ENCODE peak calls at places on chromosome 16, in eight cellular contexts. M, J, Y, L, H, F, A and S are unnamed samples.

GRCh38 chr16:54744998-54745397 is 185.7 kb upstream of the IRX5 start:
- DNase-seq in F (no peak), L (no peak), Y (no peak), H (no peak), M (no peak), J (no peak), A (no peak), S (no peak)

GRCh38 chr16:46612121-46612520 is 9.1 kb downstream of the SHCBP1 start:
- DNase-seq in Y (no peak), J (no peak), A (no peak), F (no peak), L (no peak), H (no peak), M (no peak), S (no peak)

GRCh38 chr16:11198817-11199216 is 57.2 kb downstream of the SOCS1 start:
- DNase-seq in J (no peak), F (no peak), H (no peak), A (no peak), Y (no peak), L (no peak), M (no peak), S (no peak)

GRCh38 chr16:84186685-84187437 is at the start of gene TAF1C:
- DNase-seq in F (peak; percentile 88), H (peak; percentile 93), M (peak; percentile 90), A (peak; percentile 88), Y (peak; percentile 91), J (peak; percentile 95), L (peak; percentile 94), S (peak; percentile 96)

GRCh38 chr16:47885489-47885888 is 270.3 kb downstream of the ABCC12 start:
- DNase-seq in J (no peak), L (no peak), Y (no peak), F (no peak), M (no peak), H (no peak), A (no peak), S (no peak)

GRCh38 chr16:583815-584591 is 5.9 kb upstream of the RAB40C start:
- DNase-seq in A (no peak), L (no peak), J (no peak), M (no peak), F (no peak), Y (no peak), H (peak; percentile 37), S (no peak)

GRCh38 chr16:3465911-3466584 is 22.6 kb downstream of the NAA60 start:
- DNase-seq in Y (no peak), J (no peak), H (no peak), L (no peak), F (no peak), M (no peak), A (no peak), S (no peak)

GRCh38 chr16:24279982-24280381 is 23.8 kb downstream of the CACNG3 start:
- DNase-seq in J (no peak), H (no peak), Y (no peak), M (no peak), F (no peak), L (no peak), A (no peak), S (no peak)

GRCh38 chr16:31033709-31034492 is 543 bp downstream of the STX4 start:
- DNase-seq in H (peak; percentile 74), Y (peak; percentile 87), F (peak; percentile 83), M (peak; percentile 47), A (peak; percentile 84), J (no peak), L (peak; percentile 95), S (peak; percentile 96)

GRCh38 chr16:22188267-22188594 is 17.8 kb upstream of the EEF2K start:
- DNase-seq in F (no peak), H (no peak), M (no peak), A (no peak), J (no peak), L (no peak), Y (no peak), S (no peak)

GRCh38 chr16:73909529-73910035 is 387.0 kb upstream of the PSMD7 start:
- DNase-seq in M (no peak), J (no peak), L (no peak), H (no peak), Y (no peak), A (no peak), F (no peak), S (no peak)